ENCODE peak calls at places on chromosomes 3 and 15, in seven cellular contexts. One of them, this sample, is unnamed.

GRCh38 chr15:94255540-94255939 is 24.2 kb downstream of the MCTP2 start:
- DNase-seq in fibroblast of mammary gland: no peak
- DNase-seq in bronchial epithelial cell: no peak
- DNase-seq in foreskin fibroblast: no peak
- DNase-seq in glutamatergic neuron: no peak
- DNase-seq in fibroblast of the aortic adventitia: no peak
- DNase-seq in AG10803: no peak
- DNase-seq in this sample: no peak

GRCh38 chr3:160226026-160226739 is 961 bp downstream of the C3orf80 start:
- DNase-seq in bronchial epithelial cell: no peak
- DNase-seq in AG10803: no peak
- DNase-seq in fibroblast of mammary gland: no peak
- DNase-seq in glutamatergic neuron: peak
- DNase-seq in fibroblast of the aortic adventitia: no peak
- DNase-seq in foreskin fibroblast: no peak
- DNase-seq in this sample: no peak

GRCh38 chr3:15512173-15512572 is 9.3 kb downstream of the COLQ start:
- DNase-seq in foreskin fibroblast: no peak
- DNase-seq in fibroblast of the aortic adventitia: peak
- DNase-seq in fibroblast of mammary gland: no peak
- DNase-seq in bronchial epithelial cell: no peak
- DNase-seq in glutamatergic neuron: no peak
- DNase-seq in AG10803: peak
- DNase-seq in this sample: no peak

GRCh38 chr15:65362491-65362890 is 15.3 kb downstream of the IGDCC3 start:
- DNase-seq in foreskin fibroblast: no peak
- DNase-seq in AG10803: no peak
- DNase-seq in glutamatergic neuron: peak
- DNase-seq in bronchial epithelial cell: no peak
- DNase-seq in fibroblast of mammary gland: no peak
- DNase-seq in fibroblast of the aortic adventitia: no peak
- DNase-seq in this sample: no peak

GRCh38 chr3:10998542-10998941 is 6.0 kb downstream of the SLC6A1 start:
- DNase-seq in fibroblast of the aortic adventitia: no peak
- DNase-seq in AG10803: no peak
- DNase-seq in bronchial epithelial cell: peak
- DNase-seq in foreskin fibroblast: no peak
- DNase-seq in fibroblast of mammary gland: no peak
- DNase-seq in glutamatergic neuron: no peak
- DNase-seq in this sample: peak

GRCh38 chr3:81516042-81516441 is 245.4 kb downstream of the GBE1 start:
- DNase-seq in AG10803: no peak
- DNase-seq in bronchial epithelial cell: no peak
- DNase-seq in fibroblast of mammary gland: peak
- DNase-seq in fibroblast of the aortic adventitia: no peak
- DNase-seq in glutamatergic neuron: no peak
- DNase-seq in foreskin fibroblast: peak
- DNase-seq in this sample: no peak

GRCh38 chr3:29416514-29416913 is 135.6 kb downstream of the RBMS3 start:
- DNase-seq in AG10803: peak
- DNase-seq in glutamatergic neuron: no peak
- DNase-seq in fibroblast of mammary gland: no peak
- DNase-seq in fibroblast of the aortic adventitia: no peak
- DNase-seq in bronchial epithelial cell: no peak
- DNase-seq in foreskin fibroblast: no peak
- DNase-seq in this sample: peak

GRCh38 chr3:169384576-169384975 is 278.9 kb downstream of the MECOM start:
- DNase-seq in bronchial epithelial cell: no peak
- DNase-seq in foreskin fibroblast: no peak
- DNase-seq in fibroblast of the aortic adventitia: no peak
- DNase-seq in AG10803: no peak
- DNase-seq in fibroblast of mammary gland: no peak
- DNase-seq in glutamatergic neuron: no peak
- DNase-seq in this sample: no peak

GRCh38 chr3:52851348-52851747 is 16.5 kb upstream of the MUSTN1 start:
- DNase-seq in fibroblast of the aortic adventitia: peak
- DNase-seq in fibroblast of mammary gland: peak
- DNase-seq in glutamatergic neuron: peak
- DNase-seq in bronchial epithelial cell: peak
- DNase-seq in foreskin fibroblast: peak
- DNase-seq in AG10803: peak
- DNase-seq in this sample: peak

GRCh38 chr15:80778964-80779657 is at the start of gene CEMIP:
- DNase-seq in foreskin fibroblast: peak
- DNase-seq in glutamatergic neuron: peak
- DNase-seq in AG10803: peak
- DNase-seq in fibroblast of the aortic adventitia: peak
- DNase-seq in bronchial epithelial cell: peak
- DNase-seq in fibroblast of mammary gland: peak
- DNase-seq in this sample: peak

GRCh38 chr3:186790261-186790981 is 7.0 kb downstream of the EIF4A2 start:
- DNase-seq in bronchial epithelial cell: peak
- DNase-seq in fibroblast of the aortic adventitia: peak
- DNase-seq in foreskin fibroblast: peak
- DNase-seq in glutamatergic neuron: no peak
- DNase-seq in fibroblast of mammary gland: peak
- DNase-seq in AG10803: peak
- DNase-seq in this sample: peak

GRCh38 chr15:73965094-73965729 is 26.9 kb downstream of the STOML1 start:
- DNase-seq in fibroblast of mammary gland: no peak
- DNase-seq in glutamatergic neuron: peak
- DNase-seq in bronchial epithelial cell: no peak
- DNase-seq in foreskin fibroblast: no peak
- DNase-seq in fibroblast of the aortic adventitia: no peak
- DNase-seq in AG10803: no peak
- DNase-seq in this sample: no peak

GRCh38 chr3:123275691-123276090 is 73.9 kb downstream of the SEC22A start:
- DNase-seq in bronchial epithelial cell: no peak
- DNase-seq in glutamatergic neuron: no peak
- DNase-seq in foreskin fibroblast: no peak
- DNase-seq in fibroblast of mammary gland: no peak
- DNase-seq in fibroblast of the aortic adventitia: no peak
- DNase-seq in AG10803: no peak
- DNase-seq in this sample: no peak

GRCh38 chr3:123276346-123276745 is 74.6 kb downstream of the SEC22A start:
- DNase-seq in bronchial epithelial cell: no peak
- DNase-seq in glutamatergic neuron: no peak
- DNase-seq in fibroblast of mammary gland: no peak
- DNase-seq in fibroblast of the aortic adventitia: no peak
- DNase-seq in foreskin fibroblast: no peak
- DNase-seq in AG10803: no peak
- DNase-seq in this sample: no peak

GRCh38 chr3:123271466-123272159 is 69.9 kb downstream of the SEC22A start:
- DNase-seq in glutamatergic neuron: no peak
- DNase-seq in AG10803: no peak
- DNase-seq in bronchial epithelial cell: no peak
- DNase-seq in foreskin fibroblast: no peak
- DNase-seq in fibroblast of mammary gland: peak
- DNase-seq in fibroblast of the aortic adventitia: peak
- DNase-seq in this sample: no peak

GRCh38 chr3:123270818-123271217 is 69.1 kb downstream of the SEC22A start:
- DNase-seq in foreskin fibroblast: no peak
- DNase-seq in fibroblast of the aortic adventitia: no peak
- DNase-seq in bronchial epithelial cell: no peak
- DNase-seq in AG10803: no peak
- DNase-seq in fibroblast of mammary gland: no peak
- DNase-seq in glutamatergic neuron: no peak
- DNase-seq in this sample: no peak

DNA sequence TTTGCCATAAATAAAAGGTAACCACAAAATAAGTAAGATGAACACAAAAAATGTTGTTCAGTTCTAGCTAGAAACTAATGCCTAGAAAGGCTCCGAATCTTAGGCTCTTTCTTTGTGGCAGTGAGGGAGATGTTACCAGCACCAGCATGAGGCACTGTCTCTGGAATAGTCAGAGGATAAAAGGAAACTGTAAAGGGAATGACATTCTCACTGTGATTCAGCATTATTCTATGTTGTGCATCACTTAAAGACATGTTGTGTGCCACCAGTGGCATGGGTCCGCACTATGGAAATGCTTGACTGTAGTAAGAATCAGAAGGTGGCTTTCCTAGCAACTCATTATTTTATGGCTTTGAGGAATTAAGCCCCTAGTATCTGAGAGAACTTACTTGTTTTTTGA is 70.8 kb downstream of the SEC22A start:
- DNase-seq in foreskin fibroblast: peak
- DNase-seq in AG10803: peak
- DNase-seq in fibroblast of the aortic adventitia: peak
- DNase-seq in glutamatergic neuron: no peak
- DNase-seq in bronchial epithelial cell: peak
- DNase-seq in fibroblast of mammary gland: peak
- DNase-seq in this sample: no peak
- TF ChIP-seq CTCF in foreskin fibroblast: no peak
- TF ChIP-seq CTCF in AG10803: no peak
- TF ChIP-seq CTCF in fibroblast of the aortic adventitia: no peak
- TF ChIP-seq CTCF in glutamatergic neuron: no peak
- TF ChIP-seq CTCF in bronchial epithelial cell: no peak
- TF ChIP-seq CTCF in fibroblast of mammary gland: no peak
- TF ChIP-seq CTCF in this sample: no peak

GRCh38 chr3:101685870-101686307 is 629 bp downstream of the RPL24 start:
- DNase-seq in bronchial epithelial cell: peak
- DNase-seq in fibroblast of mammary gland: no peak
- DNase-seq in glutamatergic neuron: no peak
- DNase-seq in foreskin fibroblast: no peak
- DNase-seq in fibroblast of the aortic adventitia: no peak
- DNase-seq in AG10803: no peak
- DNase-seq in this sample: no peak

GRCh38 chr3:101695779-101696372 is 9.4 kb upstream of the RPL24 start:
- DNase-seq in glutamatergic neuron: no peak
- DNase-seq in fibroblast of mammary gland: peak
- DNase-seq in AG10803: peak
- DNase-seq in fibroblast of the aortic adventitia: peak
- DNase-seq in bronchial epithelial cell: peak
- DNase-seq in foreskin fibroblast: no peak
- DNase-seq in this sample: peak

GRCh38 chr3:101687142-101687931 is 819 bp upstream of the RPL24 start:
- DNase-seq in AG10803: peak
- DNase-seq in fibroblast of mammary gland: no peak
- DNase-seq in glutamatergic neuron: no peak
- DNase-seq in bronchial epithelial cell: peak
- DNase-seq in fibroblast of the aortic adventitia: peak
- DNase-seq in foreskin fibroblast: no peak
- DNase-seq in this sample: no peak

GRCh38 chr3:101689291-101689690 is 2.8 kb upstream of the RPL24 start:
- DNase-seq in AG10803: peak
- DNase-seq in glutamatergic neuron: no peak
- DNase-seq in fibroblast of the aortic adventitia: no peak
- DNase-seq in foreskin fibroblast: no peak
- DNase-seq in bronchial epithelial cell: no peak
- DNase-seq in fibroblast of mammary gland: no peak
- DNase-seq in this sample: no peak

DNA sequence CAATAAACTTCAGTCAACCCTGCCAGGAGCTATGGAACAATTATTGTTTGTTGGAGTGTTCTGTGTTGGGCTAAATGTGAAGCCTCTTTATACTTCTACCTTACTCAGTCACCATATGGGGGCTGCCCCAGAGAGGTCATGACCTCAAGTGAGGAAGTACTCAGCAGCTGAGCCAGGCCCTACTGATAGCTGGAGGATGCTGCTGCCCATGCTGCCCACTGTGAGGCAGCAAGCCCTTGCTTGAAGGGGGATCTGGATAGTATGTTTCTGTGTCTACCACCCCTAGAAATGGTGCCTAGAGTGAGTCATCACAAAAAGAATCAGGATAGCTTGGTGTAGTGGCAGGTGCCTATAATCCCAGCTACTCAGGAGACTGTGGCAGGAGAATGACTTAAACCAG is 4.5 kb upstream of the RPL24 start:
- DNase-seq in AG10803: no peak
- DNase-seq in foreskin fibroblast: no peak
- DNase-seq in bronchial epithelial cell: no peak
- DNase-seq in glutamatergic neuron: no peak
- DNase-seq in fibroblast of the aortic adventitia: no peak
- DNase-seq in fibroblast of mammary gland: no peak
- DNase-seq in this sample: no peak
- TF ChIP-seq CTCF in AG10803: no peak
- TF ChIP-seq CTCF in foreskin fibroblast: no peak
- TF ChIP-seq CTCF in bronchial epithelial cell: no peak
- TF ChIP-seq CTCF in glutamatergic neuron: no peak
- TF ChIP-seq CTCF in fibroblast of the aortic adventitia: no peak
- TF ChIP-seq CTCF in fibroblast of mammary gland: no peak
- TF ChIP-seq CTCF in this sample: no peak

GRCh38 chr15:34616613-34617012 is 33.2 kb upstream of the GOLGA8B start:
- DNase-seq in bronchial epithelial cell: peak
- DNase-seq in AG10803: peak
- DNase-seq in fibroblast of mammary gland: peak
- DNase-seq in glutamatergic neuron: no peak
- DNase-seq in foreskin fibroblast: peak
- DNase-seq in fibroblast of the aortic adventitia: peak
- DNase-seq in this sample: peak
- TF ChIP-seq CTCF in bronchial epithelial cell: peak
- TF ChIP-seq CTCF in AG10803: peak
- TF ChIP-seq CTCF in fibroblast of mammary gland: peak
- TF ChIP-seq CTCF in glutamatergic neuron: no peak
- TF ChIP-seq CTCF in foreskin fibroblast: peak
- TF ChIP-seq CTCF in fibroblast of the aortic adventitia: peak
- TF ChIP-seq CTCF in this sample: peak

GRCh38 chr15:70415330-70415884 is 317.7 kb upstream of the TLE3 start:
- DNase-seq in AG10803: no peak
- DNase-seq in foreskin fibroblast: no peak
- DNase-seq in bronchial epithelial cell: no peak
- DNase-seq in fibroblast of the aortic adventitia: no peak
- DNase-seq in glutamatergic neuron: no peak
- DNase-seq in fibroblast of mammary gland: no peak
- DNase-seq in this sample: no peak

GRCh38 chr15:70411464-70411863 is 313.7 kb upstream of the TLE3 start:
- DNase-seq in fibroblast of mammary gland: no peak
- DNase-seq in foreskin fibroblast: no peak
- DNase-seq in glutamatergic neuron: no peak
- DNase-seq in AG10803: no peak
- DNase-seq in bronchial epithelial cell: no peak
- DNase-seq in fibroblast of the aortic adventitia: no peak
- DNase-seq in this sample: no peak

GRCh38 chr15:70410371-70410975 is 312.8 kb upstream of the TLE3 start:
- DNase-seq in bronchial epithelial cell: peak
- DNase-seq in glutamatergic neuron: no peak
- DNase-seq in fibroblast of the aortic adventitia: no peak
- DNase-seq in AG10803: no peak
- DNase-seq in fibroblast of mammary gland: no peak
- DNase-seq in foreskin fibroblast: no peak
- DNase-seq in this sample: peak

GRCh38 chr15:70409388-70409787 is 311.7 kb upstream of the TLE3 start:
- DNase-seq in fibroblast of mammary gland: no peak
- DNase-seq in AG10803: no peak
- DNase-seq in foreskin fibroblast: no peak
- DNase-seq in bronchial epithelial cell: no peak
- DNase-seq in glutamatergic neuron: no peak
- DNase-seq in fibroblast of the aortic adventitia: no peak
- DNase-seq in this sample: no peak

DNA sequence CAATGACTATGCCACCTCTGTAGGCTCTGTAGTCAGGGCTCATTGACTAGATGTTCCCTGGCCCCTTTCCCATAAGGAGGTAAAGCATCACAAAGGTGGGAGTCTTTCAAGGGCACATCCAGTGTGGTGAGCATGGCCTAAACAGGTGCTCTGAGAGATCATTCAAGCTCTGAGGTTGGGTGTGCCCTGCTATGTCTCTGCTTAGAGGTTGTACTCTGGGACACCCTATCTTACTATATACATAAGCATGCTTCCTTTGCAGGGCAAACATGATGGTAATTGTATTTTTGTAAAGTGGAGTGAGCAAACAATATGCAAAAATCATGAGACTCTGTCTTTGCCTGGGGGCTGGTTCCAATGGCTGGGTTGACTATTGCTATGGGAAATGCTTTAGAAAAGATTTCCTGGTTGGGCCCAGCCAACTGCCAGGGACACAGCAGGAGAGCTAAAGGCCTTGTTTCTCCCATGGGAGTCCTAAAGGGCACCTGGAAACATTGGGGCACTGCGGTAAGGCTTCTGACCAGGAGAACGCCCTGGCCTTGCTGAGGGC is 315.1 kb upstream of the TLE3 start:
- DNase-seq in AG10803: no peak
- DNase-seq in fibroblast of mammary gland: no peak
- DNase-seq in glutamatergic neuron: no peak
- DNase-seq in foreskin fibroblast: no peak
- DNase-seq in fibroblast of the aortic adventitia: no peak
- DNase-seq in bronchial epithelial cell: no peak
- DNase-seq in this sample: no peak
- TF ChIP-seq CTCF in AG10803: no peak
- TF ChIP-seq CTCF in fibroblast of mammary gland: no peak
- TF ChIP-seq CTCF in glutamatergic neuron: no peak
- TF ChIP-seq CTCF in foreskin fibroblast: no peak
- TF ChIP-seq CTCF in fibroblast of the aortic adventitia: no peak
- TF ChIP-seq CTCF in bronchial epithelial cell: no peak
- TF ChIP-seq CTCF in this sample: no peak